ENCODE peak calls at places on chromosomes 11 and 22, in seven cellular contexts. E is NCI-H345; B is NCI-H526; W is posterior cingulate gyrus; T is activated CD4-positive, alpha-beta memory T cell treated with anti-CD3 and anti-CD28 coated beads for 36 hours; Q is stimulated activated CD8-positive, alpha-beta memory T cell treated with anti-CD3 and anti-CD28 coated beads, Interleukin-2, amount 100 ng/mL, for 1 hour; I is gastrocnemius medialis. S is an unnamed sample.

GRCh38 chr11:108137212-108137611 is 15.8 kb downstream of the ACAT1 start:
- DNase-seq in Q (no peak), I (no peak), T (no peak), B (no peak), W (no peak), E (no peak), S (no peak)

GRCh38 chr11:28951191-28951590 is 843.0 kb downstream of the METTL15 start:
- DNase-seq in I (no peak), W (no peak), B (no peak), Q (no peak), T (no peak), E (no peak), S (no peak)

GRCh38 chr22:48918585-48919186 is 909.0 kb downstream of the BRD1 start:
- DNase-seq in B (peak), Q (no peak), T (no peak), I (no peak), W (no peak), E (peak), S (peak)

GRCh38 chr22:39927544-39927943 is 26.7 kb downstream of the GRAP2 start:
- DNase-seq in T (peak), Q (no peak), W (no peak), B (no peak), I (no peak), E (no peak), S (no peak)

GRCh38 chr11:116421529-116422185 is 351.1 kb downstream of the BUD13 start:
- DNase-seq in I (no peak), T (no peak), W (no peak), B (no peak), Q (no peak), E (peak), S (peak)

GRCh38 chr22:45127866-45128265 is 35.9 kb upstream of the NUP50 start:
- DNase-seq in Q (no peak), E (no peak), I (no peak), T (no peak), B (no peak), W (no peak), S (no peak)

GRCh38 chr11:108916290-108916689 is 251.4 kb downstream of the DDX10 start:
- DNase-seq in E (no peak), T (no peak), Q (no peak), W (no peak), I (no peak), B (no peak), S (no peak)

GRCh38 chr11:88535266-88535665 is 197.7 kb upstream of the CTSC start:
- DNase-seq in B (no peak), Q (no peak), T (no peak), E (no peak), W (no peak), I (no peak), S (no peak)

GRCh38 chr22:21447694-21448402 is 19.3 kb upstream of the TMEM191C start:
- DNase-seq in Q (no peak), E (no peak), T (no peak), I (no peak), B (no peak), W (peak), S (no peak)

GRCh38 chr11:124800226-124800929 is at the start of gene MSANTD2:
- DNase-seq in W (peak), I (peak), T (peak), E (peak), B (peak), Q (peak), S (peak)

GRCh38 chr22:30876221-30876751 is 92.3 kb downstream of the MORC2 start:
- DNase-seq in W (peak), Q (no peak), B (no peak), T (no peak), E (no peak), I (no peak), S (no peak)

GRCh38 chr11:120517390-120518315 is 6.1 kb downstream of the GRIK4 start:
- DNase-seq in I (no peak), W (no peak), Q (no peak), T (no peak), E (peak), B (no peak), S (peak)

GRCh38 chr11:10561947-10562346 is 6.5 kb downstream of the LYVE1 start:
- DNase-seq in B (no peak), I (no peak), E (no peak), W (no peak), Q (no peak), T (no peak), S (no peak)